ENCODE peak calls at places on chromosomes 3 and 15, in ten cellular contexts. One of them, this sample, is unnamed.

GRCh38 chr15:38563723-38564519 is 693 bp downstream of the RASGRP1 start:
- DNase-seq in COR-L47: peak; percentile 14
- DNase-seq in left ventricle myocardium inferior: peak; percentile 64
- DNase-seq in skeletal muscle cell: no peak
- DNase-seq in neural crest cell: peak; percentile 67
- DNase-seq in bronchial epithelial cell: peak; percentile 15
- DNase-seq in T follicular helper cell: peak; percentile 72
- DNase-seq in cardiac fibroblast: peak; percentile 50
- DNase-seq in NAMALWA: peak; percentile 72
- DNase-seq in activated naive CD4-positive, alpha-beta T cell treated with Interleukin-2 at 50 U/mL for 16 hours: peak; percentile 92
- DNase-seq in this sample: peak; percentile 18

GRCh38 chr3:111252795-111253194 is 181.2 kb downstream of the NECTIN3 start:
- DNase-seq in COR-L47: no peak
- DNase-seq in left ventricle myocardium inferior: no peak
- DNase-seq in skeletal muscle cell: no peak
- DNase-seq in neural crest cell: no peak
- DNase-seq in bronchial epithelial cell: peak; percentile 74
- DNase-seq in T follicular helper cell: no peak
- DNase-seq in cardiac fibroblast: peak; percentile 76
- DNase-seq in NAMALWA: no peak
- DNase-seq in activated naive CD4-positive, alpha-beta T cell treated with Interleukin-2 at 50 U/mL for 16 hours: no peak
- DNase-seq in this sample: no peak

GRCh38 chr3:186532641-186533072 is 11.5 kb downstream of the CRYGS start:
- DNase-seq in COR-L47: no peak
- DNase-seq in left ventricle myocardium inferior: no peak
- DNase-seq in skeletal muscle cell: no peak
- DNase-seq in neural crest cell: peak; percentile 26
- DNase-seq in bronchial epithelial cell: no peak
- DNase-seq in T follicular helper cell: no peak
- DNase-seq in cardiac fibroblast: no peak
- DNase-seq in NAMALWA: peak; percentile 77
- DNase-seq in activated naive CD4-positive, alpha-beta T cell treated with Interleukin-2 at 50 U/mL for 16 hours: no peak
- DNase-seq in this sample: no peak

GRCh38 chr3:50408445-50408953 is 49.2 kb upstream of the TMEM115 start:
- DNase-seq in COR-L47: no peak
- DNase-seq in left ventricle myocardium inferior: no peak
- DNase-seq in skeletal muscle cell: no peak
- DNase-seq in neural crest cell: no peak
- DNase-seq in bronchial epithelial cell: no peak
- DNase-seq in T follicular helper cell: no peak
- DNase-seq in cardiac fibroblast: no peak
- DNase-seq in NAMALWA: no peak
- DNase-seq in activated naive CD4-positive, alpha-beta T cell treated with Interleukin-2 at 50 U/mL for 16 hours: no peak
- DNase-seq in this sample: no peak

GRCh38 chr3:74352166-74352565 is 262.3 kb downstream of the CNTN3 start:
- DNase-seq in COR-L47: no peak
- DNase-seq in left ventricle myocardium inferior: no peak
- DNase-seq in skeletal muscle cell: no peak
- DNase-seq in neural crest cell: no peak
- DNase-seq in bronchial epithelial cell: no peak
- DNase-seq in T follicular helper cell: no peak
- DNase-seq in cardiac fibroblast: no peak
- DNase-seq in NAMALWA: no peak
- DNase-seq in activated naive CD4-positive, alpha-beta T cell treated with Interleukin-2 at 50 U/mL for 16 hours: no peak
- DNase-seq in this sample: no peak

GRCh38 chr3:78905700-78906099 is 862.1 kb downstream of the ROBO1 start:
- DNase-seq in COR-L47: no peak
- DNase-seq in left ventricle myocardium inferior: no peak
- DNase-seq in skeletal muscle cell: no peak
- DNase-seq in neural crest cell: no peak
- DNase-seq in bronchial epithelial cell: no peak
- DNase-seq in T follicular helper cell: no peak
- DNase-seq in cardiac fibroblast: no peak
- DNase-seq in NAMALWA: no peak
- DNase-seq in activated naive CD4-positive, alpha-beta T cell treated with Interleukin-2 at 50 U/mL for 16 hours: no peak
- DNase-seq in this sample: no peak

GRCh38 chr15:71386448-71387236 is 271.4 kb downstream of the THSD4 start:
- DNase-seq in COR-L47: no peak
- DNase-seq in left ventricle myocardium inferior: no peak
- DNase-seq in skeletal muscle cell: no peak
- DNase-seq in neural crest cell: no peak
- DNase-seq in bronchial epithelial cell: no peak
- DNase-seq in T follicular helper cell: no peak
- DNase-seq in cardiac fibroblast: peak; percentile 22
- DNase-seq in NAMALWA: peak; percentile 35
- DNase-seq in activated naive CD4-positive, alpha-beta T cell treated with Interleukin-2 at 50 U/mL for 16 hours: no peak
- DNase-seq in this sample: peak; percentile 14

GRCh38 chr3:195034541-195034940 is 236.4 kb downstream of the XXYLT1 start:
- DNase-seq in COR-L47: no peak
- DNase-seq in left ventricle myocardium inferior: no peak
- DNase-seq in skeletal muscle cell: no peak
- DNase-seq in neural crest cell: no peak
- DNase-seq in bronchial epithelial cell: no peak
- DNase-seq in T follicular helper cell: no peak
- DNase-seq in cardiac fibroblast: no peak
- DNase-seq in NAMALWA: no peak
- DNase-seq in activated naive CD4-positive, alpha-beta T cell treated with Interleukin-2 at 50 U/mL for 16 hours: no peak
- DNase-seq in this sample: no peak

GRCh38 chr3:133488785-133489367 is 84.6 kb upstream of the CDV3 start:
- DNase-seq in COR-L47: no peak
- DNase-seq in left ventricle myocardium inferior: no peak
- DNase-seq in skeletal muscle cell: peak; percentile 24
- DNase-seq in neural crest cell: no peak
- DNase-seq in bronchial epithelial cell: peak; percentile 48
- DNase-seq in T follicular helper cell: no peak
- DNase-seq in cardiac fibroblast: peak; percentile 67
- DNase-seq in NAMALWA: no peak
- DNase-seq in activated naive CD4-positive, alpha-beta T cell treated with Interleukin-2 at 50 U/mL for 16 hours: no peak
- DNase-seq in this sample: no peak

GRCh38 chr3:14301558-14301957 is 100.8 kb upstream of the SLC6A6 start:
- DNase-seq in COR-L47: no peak
- DNase-seq in left ventricle myocardium inferior: no peak
- DNase-seq in skeletal muscle cell: no peak
- DNase-seq in neural crest cell: no peak
- DNase-seq in bronchial epithelial cell: peak; percentile 45
- DNase-seq in T follicular helper cell: no peak
- DNase-seq in cardiac fibroblast: no peak
- DNase-seq in NAMALWA: no peak
- DNase-seq in activated naive CD4-positive, alpha-beta T cell treated with Interleukin-2 at 50 U/mL for 16 hours: no peak
- DNase-seq in this sample: no peak

GRCh38 chr3:128383316-128384235 is 83.1 kb downstream of the DNAJB8 start:
- DNase-seq in COR-L47: peak; percentile 55
- DNase-seq in left ventricle myocardium inferior: peak; percentile 73
- DNase-seq in skeletal muscle cell: no peak
- DNase-seq in neural crest cell: no peak
- DNase-seq in bronchial epithelial cell: peak; percentile 69
- DNase-seq in T follicular helper cell: no peak
- DNase-seq in cardiac fibroblast: peak; percentile 60
- DNase-seq in NAMALWA: peak; percentile 37
- DNase-seq in activated naive CD4-positive, alpha-beta T cell treated with Interleukin-2 at 50 U/mL for 16 hours: peak; percentile 26
- DNase-seq in this sample: no peak

GRCh38 chr3:196740476-196741400 is 1.1 kb downstream of the PAK2 start:
- DNase-seq in COR-L47: peak; percentile 37
- DNase-seq in left ventricle myocardium inferior: peak; percentile 17
- DNase-seq in skeletal muscle cell: no peak
- DNase-seq in neural crest cell: no peak
- DNase-seq in bronchial epithelial cell: peak; percentile 56
- DNase-seq in T follicular helper cell: peak; percentile 13
- DNase-seq in cardiac fibroblast: peak; percentile 70
- DNase-seq in NAMALWA: peak; percentile 62
- DNase-seq in activated naive CD4-positive, alpha-beta T cell treated with Interleukin-2 at 50 U/mL for 16 hours: peak; percentile 58
- DNase-seq in this sample: no peak

GRCh38 chr3:14507345-14507741 is 32.8 kb downstream of the GRIP2 start:
- DNase-seq in COR-L47: no peak
- DNase-seq in left ventricle myocardium inferior: no peak
- DNase-seq in skeletal muscle cell: no peak
- DNase-seq in neural crest cell: no peak
- DNase-seq in bronchial epithelial cell: no peak
- DNase-seq in T follicular helper cell: no peak
- DNase-seq in cardiac fibroblast: no peak
- DNase-seq in NAMALWA: no peak
- DNase-seq in activated naive CD4-positive, alpha-beta T cell treated with Interleukin-2 at 50 U/mL for 16 hours: no peak
- DNase-seq in this sample: no peak

GRCh38 chr3:18134386-18135082 is 290.6 kb downstream of the SATB1 start:
- DNase-seq in COR-L47: no peak
- DNase-seq in left ventricle myocardium inferior: no peak
- DNase-seq in skeletal muscle cell: peak; percentile 32
- DNase-seq in neural crest cell: no peak
- DNase-seq in bronchial epithelial cell: peak; percentile 93
- DNase-seq in T follicular helper cell: no peak
- DNase-seq in cardiac fibroblast: peak; percentile 80
- DNase-seq in NAMALWA: no peak
- DNase-seq in activated naive CD4-positive, alpha-beta T cell treated with Interleukin-2 at 50 U/mL for 16 hours: no peak
- DNase-seq in this sample: no peak

GRCh38 chr3:29057326-29057725 is 223.5 kb upstream of the RBMS3 start:
- DNase-seq in COR-L47: no peak
- DNase-seq in left ventricle myocardium inferior: no peak
- DNase-seq in skeletal muscle cell: peak; percentile 65
- DNase-seq in neural crest cell: no peak
- DNase-seq in bronchial epithelial cell: peak; percentile 87
- DNase-seq in T follicular helper cell: no peak
- DNase-seq in cardiac fibroblast: peak; percentile 67
- DNase-seq in NAMALWA: no peak
- DNase-seq in activated naive CD4-positive, alpha-beta T cell treated with Interleukin-2 at 50 U/mL for 16 hours: no peak
- DNase-seq in this sample: no peak

GRCh38 chr3:190387578-190388213 is at the start of gene CLDN16:
- DNase-seq in COR-L47: no peak
- DNase-seq in left ventricle myocardium inferior: no peak
- DNase-seq in skeletal muscle cell: no peak
- DNase-seq in neural crest cell: no peak
- DNase-seq in bronchial epithelial cell: no peak
- DNase-seq in T follicular helper cell: no peak
- DNase-seq in cardiac fibroblast: no peak
- DNase-seq in NAMALWA: no peak
- DNase-seq in activated naive CD4-positive, alpha-beta T cell treated with Interleukin-2 at 50 U/mL for 16 hours: no peak
- DNase-seq in this sample: no peak

GRCh38 chr3:177098551-177098950 is 98.7 kb downstream of the TBL1XR1 start:
- DNase-seq in COR-L47: no peak
- DNase-seq in left ventricle myocardium inferior: no peak
- DNase-seq in skeletal muscle cell: no peak
- DNase-seq in neural crest cell: no peak
- DNase-seq in bronchial epithelial cell: no peak
- DNase-seq in T follicular helper cell: no peak
- DNase-seq in cardiac fibroblast: no peak
- DNase-seq in NAMALWA: no peak
- DNase-seq in activated naive CD4-positive, alpha-beta T cell treated with Interleukin-2 at 50 U/mL for 16 hours: no peak
- DNase-seq in this sample: no peak